ENCODE peak calls at places on chromosomes 13 and 19, in five cellular contexts. T is A673, W is IMR-90, X is tibial artery, P is left lung. M is an unnamed sample. For H3K4me1, the result is how much of the 10 kb centered on the place peaks cover.

GRCh38 chr19:10808937-10809655 is 26.9 kb downstream of the TMED1 start:
- DNase-seq in W (peak), X (no peak), T (no peak), P (no peak), M (no peak)

GRCh38 chr19:3454656-3455392 is 25.5 kb downstream of the SMIM24 start:
- DNase-seq in P (no peak), W (no peak), T (no peak), X (no peak), M (no peak)

GRCh38 chr19:31560771-31561080 is 211.5 kb upstream of the TSHZ3 start:
- DNase-seq in P (no peak), W (no peak), T (no peak), X (no peak), M (no peak)

GRCh38 chr19:38592940-38593339 is 24.8 kb downstream of the MAP4K1 start:
- DNase-seq in W (no peak), X (no peak), T (no peak), P (no peak), M (no peak)

GRCh38 chr19:21483589-21484170 is 21.7 kb upstream of the ZNF429 start:
- DNase-seq in W (no peak), P (peak), X (peak), T (peak), M (peak)

GRCh38 chr13:51933466-51934058 is 71.8 kb downstream of the CCDC70 start:
- DNase-seq in P (no peak), W (no peak), X (no peak), T (no peak), M (no peak)

GRCh38 chr19:38389957-38390924 is 1.7 kb downstream of the SPRED3 start:
- DNase-seq in P (no peak), T (no peak), X (no peak), W (no peak), M (no peak)

GRCh38 chr13:45242070-45242469 is 41.2 kb upstream of the KCTD4 start:
- DNase-seq in X (no peak), T (peak), P (no peak), W (peak), M (no peak)

GRCh38 chr19:10888421-10888866 is 17.1 kb downstream of the CARM1 start:
- DNase-seq in X (no peak), W (no peak), T (peak), P (no peak), M (no peak)

GRCh38 chr13:42320375-42320787 is 48.4 kb downstream of the AKAP11 start:
- DNase-seq in W (no peak), P (no peak), X (no peak), T (no peak), M (no peak)

GRCh38 chr13:27476943-27477681 is 26.7 kb upstream of the MTIF3 start:
- DNase-seq in P (no peak), W (peak), T (no peak), X (no peak), M (no peak)

GRCh38 chr13:85985791-85986190 is 186.6 kb upstream of the SLITRK6 start:
- DNase-seq in X (no peak), P (no peak), T (no peak), W (no peak), M (no peak)

GRCh38 chr13:82693607-82694006 is 1188.7 kb downstream of the SLITRK1 start:
- DNase-seq in X (no peak), T (no peak), W (no peak), P (no peak), M (no peak)

GRCh38 chr13:47816835-47817234 is 184.2 kb downstream of the SUCLA2 start:
- DNase-seq in P (no peak), W (no peak), T (no peak), X (no peak), M (no peak)

GRCh38 chr19:41926028-41926860 is 2.0 kb downstream of the ERFL start:
- DNase-seq in P (no peak), T (no peak), X (no peak), W (no peak), M (no peak)

GRCh38 chr13:112996671-112997091 is 27.7 kb downstream of the MCF2L start:
- DNase-seq in T (no peak), P (no peak), X (no peak), W (no peak), M (no peak)

GRCh38 chr19:45782162-45782623 is at the start of gene DMPK:
- DNase-seq in T (no peak), W (no peak), P (no peak), X (peak), M (no peak)

GRCh38 chr19:33054623-33055022 is 10.1 kb downstream of the RHPN2 start:
- DNase-seq in X (no peak), T (no peak), P (no peak), W (no peak), M (peak)

GRCh38 chr13:83065136-83065535 is 817.1 kb downstream of the SLITRK1 start:
- DNase-seq in X (peak), P (peak), T (no peak), W (peak), M (no peak)

GRCh38 chr13:51058461-51059167 is 52.5 kb downstream of the C13orf42 start:
- DNase-seq in P (no peak), T (peak), W (no peak), X (no peak), M (no peak)

GRCh38 chr13:106570354-106570822 is 2.5 kb upstream of the ARGLU1 start:
- DNase-seq in X (peak), W (peak), P (peak), T (peak), M (peak)

GRCh38 chr19:54373781-54374266 is 9.1 kb upstream of the LAIR1 start:
- DNase-seq in W (no peak), P (peak), T (no peak), X (no peak), M (peak)
- H3K4me1 ChIP-seq in W (under half), P (half or more), T (under half), X (under half), M (under half)

GRCh38 chr13:40749327-40749726 is 21.7 kb downstream of the MRPS31 start:
- DNase-seq in W (no peak), T (no peak), P (no peak), X (no peak), M (no peak)
- TF ChIP-seq CTCF in W (peak), T (peak), P (no peak), X (no peak), M (no peak)

GRCh38 chr19:18279266-18279515 is 2.2 kb downstream of the JUND start:
- DNase-seq in P (no peak), T (no peak), W (no peak), X (no peak), M (no peak)
- H3K4me1 ChIP-seq in P (half or more), T (under half), W (under half), X (under half), M (half or more)

DNA sequence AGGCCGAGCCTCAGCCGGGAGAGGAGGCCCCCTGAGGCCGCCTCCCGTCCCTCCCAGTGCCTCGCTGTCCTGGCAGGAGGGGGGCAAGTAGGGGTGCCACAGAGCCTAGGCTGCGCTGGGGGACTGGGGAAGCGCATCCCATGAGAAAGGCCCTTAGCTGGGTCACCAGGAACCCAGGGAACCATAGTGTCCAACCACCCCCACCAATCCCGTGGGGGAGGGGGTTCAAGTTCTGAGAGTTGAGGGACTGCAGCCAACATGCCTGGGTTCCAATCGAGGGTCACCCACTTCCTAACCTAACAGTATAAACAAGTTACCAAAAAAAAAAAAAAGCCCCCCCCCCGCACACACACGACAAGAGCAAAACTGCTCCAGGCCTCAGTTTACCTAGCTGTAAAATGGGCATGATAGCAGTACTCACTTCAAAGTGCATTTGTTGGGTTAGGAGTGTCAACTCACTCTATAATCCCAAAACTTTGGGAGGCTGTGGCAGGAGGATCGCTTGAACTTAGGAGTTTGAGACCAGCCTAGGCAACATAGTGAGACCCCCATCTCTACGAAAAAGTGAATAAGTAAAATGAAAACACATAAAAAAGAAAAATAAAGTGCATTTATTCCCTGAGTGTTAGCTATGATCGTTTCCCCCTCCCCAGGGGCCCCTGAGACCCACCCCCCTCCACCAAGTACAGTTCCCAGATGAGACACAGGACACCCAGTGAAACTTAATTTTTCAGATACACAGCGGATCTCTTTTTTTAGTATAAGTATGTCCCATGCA is 28.8 kb upstream of the NANOS3 start:
- DNase-seq in X (no peak), T (no peak), P (no peak), W (no peak), M (no peak)
- TF ChIP-seq CTCF in X (no peak), T (no peak), P (no peak), W (no peak), M (no peak)

GRCh38 chr19:19379527-19379926 is 25.9 kb upstream of the GATAD2A start:
- DNase-seq in X (no peak), P (no peak), T (no peak), W (no peak), M (no peak)

GRCh38 chr19:19384486-19384885 is 21.0 kb upstream of the GATAD2A start:
- DNase-seq in P (no peak), X (no peak), T (no peak), W (no peak), M (no peak)

GRCh38 chr19:19381007-19381926 is 24.2 kb upstream of the GATAD2A start:
- DNase-seq in T (peak), W (no peak), X (no peak), P (no peak), M (peak)

GRCh38 chr19:19385131-19385899 is 20.2 kb upstream of the GATAD2A start:
- DNase-seq in W (peak), T (peak), P (peak), X (peak), M (peak)

GRCh38 chr19:19382118-19382517 is 23.4 kb upstream of the GATAD2A start:
- DNase-seq in P (no peak), X (no peak), T (no peak), W (no peak), M (no peak)
- H3K4me1 ChIP-seq in P (half or more), X (under half), T (under half), W (under half), M (under half)

GRCh38 chr19:1383311-1384084 is at the start of gene NDUFS7:
- DNase-seq in T (peak), P (peak), X (peak), W (peak), M (peak)
- TF ChIP-seq CTCF in T (peak), P (no peak), X (peak), W (peak), M (peak)

GRCh38 chr13:28530729-28531194 is 35.8 kb upstream of the FLT1 start:
- DNase-seq in W (no peak), P (no peak), X (no peak), T (peak), M (no peak)
- H3K4me1 ChIP-seq in W (under half), P (under half), X (under half), T (under half), M (under half)

GRCh38 chr19:52748336-52748950 is 13.6 kb upstream of the ZNF611 start:
- DNase-seq in P (no peak), T (peak), W (peak), X (no peak), M (no peak)
- TF ChIP-seq CTCF in P (peak), T (peak), W (peak), X (peak), M (peak)